ENCODE peak calls at places on chromosome 13, in eight cellular contexts. M is endodermal cell; G is right cardiac atrium; S is GOT3; W is fibroblast of mammary gland; V is activated CD8-positive, alpha-beta memory T cell treated with anti-CD3 and anti-CD28 coated beads for 4 hours; Z is kidney epithelial cell; T is GM23338. F is an unnamed sample.

GRCh38 chr13:112735791-112736190 is 46.0 kb downstream of the ATP11A start:
- DNase-seq in M (no peak), G (no peak), S (no peak), W (no peak), V (no peak), Z (no peak), T (peak), F (no peak)

GRCh38 chr13:27383104-27383921 is 41.1 kb upstream of the GTF3A start:
- DNase-seq in M (peak), G (no peak), S (no peak), W (no peak), V (no peak), Z (no peak), T (peak), F (no peak)

GRCh38 chr13:41848435-41849255 is 112.3 kb downstream of the VWA8 start:
- DNase-seq in M (peak), G (no peak), S (no peak), W (peak), V (no peak), Z (no peak), T (no peak), F (peak)

GRCh38 chr13:31421756-31422155 is 222.0 kb downstream of the B3GLCT start:
- DNase-seq in M (no peak), G (no peak), S (no peak), W (peak), V (no peak), Z (no peak), T (no peak), F (no peak)

GRCh38 chr13:114068723-114069322 is 63.6 kb downstream of the RASA3 start:
- DNase-seq in M (no peak), G (no peak), S (no peak), W (peak), V (no peak), Z (no peak), T (no peak), F (no peak)

GRCh38 chr13:29815336-29815735 is 35.1 kb downstream of the UBL3 start:
- DNase-seq in M (no peak), G (no peak), S (no peak), W (no peak), V (no peak), Z (no peak), T (no peak), F (no peak)

GRCh38 chr13:36131931-36132297 is 732 bp upstream of the DCLK1 start:
- DNase-seq in M (no peak), G (peak), S (no peak), W (peak), V (no peak), Z (no peak), T (no peak), F (peak)

GRCh38 chr13:39257642-39258041 is 219.4 kb downstream of the NHLRC3 start:
- DNase-seq in M (no peak), G (peak), S (no peak), W (no peak), V (no peak), Z (no peak), T (no peak), F (no peak)

GRCh38 chr13:111920306-111920931 is 146.5 kb upstream of the SOX1 start:
- DNase-seq in M (peak), G (no peak), S (no peak), W (no peak), V (no peak), Z (no peak), T (no peak), F (no peak)

GRCh38 chr13:108176685-108177274 is 38.6 kb downstream of the LIG4 start:
- DNase-seq in M (peak), G (no peak), S (no peak), W (peak), V (peak), Z (no peak), T (peak), F (no peak)

GRCh38 chr13:99960663-99961440 is 10.7 kb downstream of the ZIC5 start:
- DNase-seq in M (no peak), G (no peak), S (no peak), W (no peak), V (no peak), Z (no peak), T (peak), F (no peak)

GRCh38 chr13:98485561-98485960 is 91.3 kb downstream of the STK24 start:
- DNase-seq in M (peak), G (no peak), S (no peak), W (no peak), V (no peak), Z (no peak), T (no peak), F (no peak)

GRCh38 chr13:41678842-41679241 is 221.5 kb downstream of the RGCC start:
- DNase-seq in M (no peak), G (no peak), S (no peak), W (no peak), V (no peak), Z (no peak), T (no peak), F (no peak)

GRCh38 chr13:42047561-42048322 is 706 bp upstream of the DGKH start:
- DNase-seq in M (peak), G (peak), S (no peak), W (peak), V (no peak), Z (no peak), T (peak), F (peak)

GRCh38 chr13:101323601-101324000 is 92.7 kb downstream of the NALCN start:
- DNase-seq in M (no peak), G (no peak), S (no peak), W (no peak), V (no peak), Z (no peak), T (no peak), F (no peak)

GRCh38 chr13:55199132-55199531 is 1941.6 kb upstream of the PRR20A start:
- DNase-seq in M (peak), G (no peak), S (no peak), W (no peak), V (no peak), Z (no peak), T (peak), F (no peak)